ENCODE peak calls at places on chromosomes 16 and 17, in five cellular contexts. One of them, this sample, is unnamed.

GRCh38 chr17:29571883-29572681 is 3.6 kb downstream of the TP53I13 start:
- DNase-seq in endodermal cell: no peak
- DNase-seq in HAP-1: no peak
- DNase-seq in CD4-positive, alpha-beta T cell: no peak
- DNase-seq in SJCRH30: no peak
- DNase-seq in this sample: no peak

GRCh38 chr17:62870581-62870964 is 62.5 kb upstream of the MARCHF10 start:
- DNase-seq in endodermal cell: peak; percentile 65
- DNase-seq in HAP-1: no peak
- DNase-seq in CD4-positive, alpha-beta T cell: no peak
- DNase-seq in SJCRH30: no peak
- DNase-seq in this sample: no peak

GRCh38 chr16:27237229-27238015 is 31.1 kb downstream of the NSMCE1 start:
- DNase-seq in endodermal cell: no peak
- DNase-seq in HAP-1: no peak
- DNase-seq in CD4-positive, alpha-beta T cell: peak; percentile 44
- DNase-seq in SJCRH30: no peak
- DNase-seq in this sample: no peak

GRCh38 chr17:15092762-15093161 is 172.4 kb downstream of the PMP22 start:
- DNase-seq in endodermal cell: peak; percentile 13
- DNase-seq in HAP-1: no peak
- DNase-seq in CD4-positive, alpha-beta T cell: no peak
- DNase-seq in SJCRH30: no peak
- DNase-seq in this sample: peak; percentile 45

GRCh38 chr16:12678983-12679382 is 124.7 kb downstream of the CPPED1 start:
- DNase-seq in endodermal cell: no peak
- DNase-seq in HAP-1: no peak
- DNase-seq in CD4-positive, alpha-beta T cell: no peak
- DNase-seq in SJCRH30: no peak
- DNase-seq in this sample: no peak

GRCh38 chr16:57165923-57166322 is 19.9 kb downstream of the PSME3IP1 start:
- DNase-seq in endodermal cell: no peak
- DNase-seq in HAP-1: no peak
- DNase-seq in CD4-positive, alpha-beta T cell: no peak
- DNase-seq in SJCRH30: no peak
- DNase-seq in this sample: peak; percentile 13

GRCh38 chr16:89923640-89924297 is 627 bp downstream of the TUBB3 start:
- DNase-seq in endodermal cell: peak; percentile 85
- DNase-seq in HAP-1: peak; percentile 28
- DNase-seq in CD4-positive, alpha-beta T cell: no peak
- DNase-seq in SJCRH30: peak; percentile 37
- DNase-seq in this sample: no peak

GRCh38 chr16:88533945-88534641 is 36.1 kb upstream of the ZC3H18 start:
- DNase-seq in endodermal cell: peak; percentile 92
- DNase-seq in HAP-1: no peak
- DNase-seq in CD4-positive, alpha-beta T cell: peak; percentile 62
- DNase-seq in SJCRH30: peak; percentile 38
- DNase-seq in this sample: peak; percentile 55

GRCh38 chr16:66207139-66207863 is 159.2 kb upstream of the CDH5 start:
- DNase-seq in endodermal cell: peak; percentile 26
- DNase-seq in HAP-1: no peak
- DNase-seq in CD4-positive, alpha-beta T cell: no peak
- DNase-seq in SJCRH30: no peak
- DNase-seq in this sample: no peak

GRCh38 chr16:88361775-88362174 is 21.0 kb upstream of the ZNF469 start:
- DNase-seq in endodermal cell: no peak
- DNase-seq in HAP-1: no peak
- DNase-seq in CD4-positive, alpha-beta T cell: no peak
- DNase-seq in SJCRH30: no peak
- DNase-seq in this sample: no peak

GRCh38 chr17:78999947-79000395 is 9.6 kb downstream of the CANT1 start:
- DNase-seq in endodermal cell: peak; percentile 14
- DNase-seq in HAP-1: no peak
- DNase-seq in CD4-positive, alpha-beta T cell: no peak
- DNase-seq in SJCRH30: no peak
- DNase-seq in this sample: no peak

GRCh38 chr16:10356870-10357842 is 28.7 kb upstream of the ATF7IP2 start:
- DNase-seq in endodermal cell: no peak
- DNase-seq in HAP-1: no peak
- DNase-seq in CD4-positive, alpha-beta T cell: no peak
- DNase-seq in SJCRH30: no peak
- DNase-seq in this sample: no peak

GRCh38 chr16:67326472-67327309 is at the start of the genes KCTD19 and LRRC36:
- DNase-seq in endodermal cell: peak; percentile 99
- DNase-seq in HAP-1: peak; percentile 78
- DNase-seq in CD4-positive, alpha-beta T cell: no peak
- DNase-seq in SJCRH30: no peak
- DNase-seq in this sample: no peak

GRCh38 chr16:17921357-17921978 is 415.1 kb downstream of the NPIPA8 start:
- DNase-seq in endodermal cell: peak; percentile 81
- DNase-seq in HAP-1: peak; percentile 6
- DNase-seq in CD4-positive, alpha-beta T cell: peak; percentile 6
- DNase-seq in SJCRH30: peak; percentile 31
- DNase-seq in this sample: peak; percentile 21

GRCh38 chr17:38893612-38894011 is 23.8 kb downstream of the LASP1 start:
- DNase-seq in endodermal cell: no peak
- DNase-seq in HAP-1: no peak
- DNase-seq in CD4-positive, alpha-beta T cell: no peak
- DNase-seq in SJCRH30: no peak
- DNase-seq in this sample: no peak

GRCh38 chr17:37643829-37644228 is 583 bp upstream of the DDX52 start:
- DNase-seq in endodermal cell: no peak
- DNase-seq in HAP-1: no peak
- DNase-seq in CD4-positive, alpha-beta T cell: no peak
- DNase-seq in SJCRH30: no peak
- DNase-seq in this sample: peak; percentile 1

GRCh38 chr16:67598527-67598926 is 36.2 kb downstream of the CTCF start:
- DNase-seq in endodermal cell: no peak
- DNase-seq in HAP-1: no peak
- DNase-seq in CD4-positive, alpha-beta T cell: no peak
- DNase-seq in SJCRH30: no peak
- DNase-seq in this sample: no peak

GRCh38 chr16:30137897-30138296 is 14.9 kb upstream of the MAPK3 start:
- DNase-seq in endodermal cell: no peak
- DNase-seq in HAP-1: no peak
- DNase-seq in CD4-positive, alpha-beta T cell: no peak
- DNase-seq in SJCRH30: no peak
- DNase-seq in this sample: no peak

GRCh38 chr16:74501484-74502479 is 80.5 kb upstream of the CLEC18B start:
- DNase-seq in endodermal cell: no peak
- DNase-seq in HAP-1: no peak
- DNase-seq in CD4-positive, alpha-beta T cell: no peak
- DNase-seq in SJCRH30: no peak
- DNase-seq in this sample: no peak

DNA sequence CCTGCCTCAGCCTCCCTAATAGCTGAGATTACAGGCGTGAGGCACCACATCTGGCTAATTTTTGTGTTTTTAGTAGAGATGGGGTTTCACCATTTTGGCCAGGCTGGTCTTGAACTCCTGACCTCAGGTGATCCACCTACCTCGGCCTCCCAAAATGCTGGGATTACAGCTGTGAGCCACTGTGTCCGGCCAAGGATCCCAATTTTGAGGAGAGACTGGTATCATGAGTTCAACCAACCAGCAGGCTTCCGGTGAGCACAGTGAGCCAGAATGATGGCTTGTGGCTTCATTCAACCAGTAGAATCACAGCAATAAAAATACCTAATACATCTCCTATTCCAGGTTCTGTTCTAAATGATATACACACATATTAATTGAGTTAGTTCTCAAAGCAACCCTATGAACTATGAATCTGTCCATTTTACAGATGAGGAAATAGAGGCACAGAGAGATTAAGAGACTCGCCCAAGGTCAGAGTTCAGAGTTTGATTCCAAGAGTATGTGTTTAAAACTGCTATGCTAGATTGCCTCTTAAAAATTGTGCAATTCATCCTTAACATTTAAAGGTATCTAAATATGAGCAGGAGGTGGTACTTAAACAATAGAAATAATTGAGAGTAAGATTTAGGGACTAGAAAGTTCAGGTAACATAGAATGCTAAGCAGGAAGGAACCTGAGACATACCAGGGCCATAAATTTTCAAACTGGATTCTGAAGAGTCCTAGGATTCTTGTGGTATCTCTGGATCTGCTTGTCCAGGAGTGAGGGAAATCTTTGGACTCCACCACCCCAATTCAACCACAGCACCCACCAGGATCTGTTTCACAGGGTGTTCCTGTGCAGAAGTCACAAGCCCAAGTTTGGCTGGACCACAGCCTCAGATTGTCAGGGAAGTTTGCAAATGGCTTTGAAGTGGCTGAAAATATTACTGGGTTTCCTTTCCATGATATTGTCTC is 25.1 kb downstream of the CCDC42 start:
- DNase-seq in endodermal cell: no peak
- DNase-seq in HAP-1: no peak
- DNase-seq in CD4-positive, alpha-beta T cell: no peak
- DNase-seq in SJCRH30: no peak
- DNase-seq in this sample: no peak
- H3K27me3 ChIP-seq in endodermal cell: no peaks in the 10 kb centered on the region
- H3K27me3 ChIP-seq in HAP-1: no peaks in the 10 kb centered on the region
- H3K27me3 ChIP-seq in CD4-positive, alpha-beta T cell: no peaks in the 10 kb centered on the region
- H3K27me3 ChIP-seq in SJCRH30: no peaks in the 10 kb centered on the region
- H3K27me3 ChIP-seq in this sample: no peaks in the 10 kb centered on the region

GRCh38 chr17:66834426-66834918 is 445 bp upstream of the CACNG5 start:
- DNase-seq in endodermal cell: peak; percentile 31
- DNase-seq in HAP-1: no peak
- DNase-seq in CD4-positive, alpha-beta T cell: no peak
- DNase-seq in SJCRH30: no peak
- DNase-seq in this sample: no peak
- H3K27me3 ChIP-seq in endodermal cell: peaks cover 45% of the 10 kb centered on the region
- H3K27me3 ChIP-seq in HAP-1: peaks cover 15% of the 10 kb centered on the region
- H3K27me3 ChIP-seq in CD4-positive, alpha-beta T cell: peaks cover 55% of the 10 kb centered on the region
- H3K27me3 ChIP-seq in SJCRH30: no peaks in the 10 kb centered on the region
- H3K27me3 ChIP-seq in this sample: peaks cover 22% of the 10 kb centered on the region

GRCh38 chr16:19715566-19715965 is 2.5 kb downstream of the KNOP1 start:
- DNase-seq in endodermal cell: no peak
- DNase-seq in HAP-1: no peak
- DNase-seq in CD4-positive, alpha-beta T cell: no peak
- DNase-seq in SJCRH30: no peak
- DNase-seq in this sample: peak; percentile 21
- H3K27me3 ChIP-seq in endodermal cell: no peaks in the 10 kb centered on the region
- H3K27me3 ChIP-seq in HAP-1: no peaks in the 10 kb centered on the region
- H3K27me3 ChIP-seq in CD4-positive, alpha-beta T cell: no peaks in the 10 kb centered on the region
- H3K27me3 ChIP-seq in SJCRH30: no peaks in the 10 kb centered on the region
- H3K27me3 ChIP-seq in this sample: no peaks in the 10 kb centered on the region

GRCh38 chr16:1286492-1287094 is 22.8 kb upstream of the UBE2I start:
- DNase-seq in endodermal cell: no peak
- DNase-seq in HAP-1: no peak
- DNase-seq in CD4-positive, alpha-beta T cell: no peak
- DNase-seq in SJCRH30: no peak
- DNase-seq in this sample: no peak

GRCh38 chr16:1283296-1283695 is 26.1 kb upstream of the UBE2I start:
- DNase-seq in endodermal cell: no peak
- DNase-seq in HAP-1: no peak
- DNase-seq in CD4-positive, alpha-beta T cell: no peak
- DNase-seq in SJCRH30: no peak
- DNase-seq in this sample: no peak

GRCh38 chr16:1287982-1288670 is 21.3 kb upstream of the UBE2I start:
- DNase-seq in endodermal cell: no peak
- DNase-seq in HAP-1: no peak
- DNase-seq in CD4-positive, alpha-beta T cell: no peak
- DNase-seq in SJCRH30: no peak
- DNase-seq in this sample: no peak

GRCh38 chr16:1283996-1284592 is 25.3 kb upstream of the UBE2I start:
- DNase-seq in endodermal cell: no peak
- DNase-seq in HAP-1: no peak
- DNase-seq in CD4-positive, alpha-beta T cell: no peak
- DNase-seq in SJCRH30: no peak
- DNase-seq in this sample: no peak

DNA sequence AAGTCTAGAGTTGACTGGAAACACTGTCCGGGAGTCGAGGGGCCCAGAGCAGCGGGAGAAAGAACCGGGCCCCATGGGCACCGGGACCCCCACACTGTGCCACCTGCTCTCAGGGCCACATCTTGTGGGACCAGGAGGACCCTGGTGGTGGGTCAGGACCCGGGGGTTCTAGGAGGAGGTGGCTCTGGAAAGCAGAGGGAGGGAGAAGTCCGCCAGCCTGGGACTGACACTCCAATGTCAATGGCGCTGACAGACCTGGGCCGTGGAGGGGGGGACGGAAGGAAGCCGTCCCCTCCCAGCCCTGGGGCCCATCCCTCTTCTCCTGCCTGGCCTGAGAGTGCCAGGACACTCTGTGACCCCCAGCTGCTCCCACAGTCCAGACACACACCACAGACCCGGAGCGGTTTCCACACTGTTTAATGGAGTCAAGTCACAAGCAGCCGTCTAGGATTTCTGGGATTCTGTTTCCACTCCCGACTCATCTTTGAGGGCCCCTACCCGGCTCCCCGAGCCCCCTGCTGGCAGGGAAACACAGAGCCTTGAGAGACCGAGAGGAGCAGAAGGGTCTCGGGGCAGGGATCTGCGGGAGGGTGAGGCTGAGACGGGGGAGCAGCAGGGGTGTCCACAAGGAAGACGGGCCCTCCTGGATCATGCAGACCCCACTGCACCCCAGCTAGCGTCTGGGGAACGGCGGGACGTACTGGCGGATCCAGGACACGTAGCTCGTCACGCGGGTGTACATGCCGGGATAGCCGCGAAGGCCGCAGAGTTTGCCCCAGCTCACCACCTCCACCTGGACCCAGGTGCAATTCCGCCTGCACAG is 23.6 kb upstream of the UBE2I start:
- DNase-seq in endodermal cell: peak; percentile 71
- DNase-seq in HAP-1: no peak
- DNase-seq in CD4-positive, alpha-beta T cell: no peak
- DNase-seq in SJCRH30: no peak
- DNase-seq in this sample: no peak
- H3K27me3 ChIP-seq in endodermal cell: peaks cover 16% of the 10 kb centered on the region
- H3K27me3 ChIP-seq in HAP-1: peaks cover 62% of the 10 kb centered on the region
- H3K27me3 ChIP-seq in CD4-positive, alpha-beta T cell: peaks cover 34% of the 10 kb centered on the region
- H3K27me3 ChIP-seq in SJCRH30: peaks cover 73% of the 10 kb centered on the region
- H3K27me3 ChIP-seq in this sample: peaks cover 11% of the 10 kb centered on the region

DNA sequence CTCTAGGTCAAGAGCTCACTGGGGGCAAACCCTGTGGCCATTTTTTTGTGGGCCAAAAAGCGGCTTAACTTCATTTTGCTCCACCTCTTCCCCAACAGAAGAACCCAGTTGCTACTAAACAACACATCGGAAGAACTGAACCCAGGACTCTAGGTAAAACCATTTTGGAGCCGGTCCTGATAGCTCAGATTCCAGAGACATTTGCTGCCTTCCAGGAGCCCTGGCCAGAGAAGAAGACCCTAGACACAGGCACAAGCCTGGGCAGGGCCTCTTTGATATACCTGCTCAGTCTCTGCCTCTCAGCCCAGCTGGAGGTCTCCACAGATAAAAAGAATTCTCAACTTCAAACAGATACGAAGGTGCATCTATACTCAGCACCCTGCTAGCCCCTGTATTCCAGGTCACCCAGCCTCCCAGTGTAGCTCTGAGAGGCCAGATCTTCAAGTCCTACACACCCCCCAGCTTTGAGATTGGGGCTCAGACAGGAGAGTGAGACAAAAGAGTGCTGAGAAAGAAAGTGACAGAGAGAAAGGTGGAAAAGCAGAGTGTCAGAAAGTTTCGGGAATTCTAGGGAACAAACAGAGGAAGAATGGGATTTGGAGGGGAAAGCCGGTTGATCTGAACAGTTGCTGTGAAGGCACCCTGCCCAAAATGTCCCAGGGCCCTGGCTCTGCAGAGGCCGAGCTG is 6.6 kb upstream of the HOXB9 start:
- DNase-seq in endodermal cell: peak; percentile 61
- DNase-seq in HAP-1: no peak
- DNase-seq in CD4-positive, alpha-beta T cell: no peak
- DNase-seq in SJCRH30: no peak
- DNase-seq in this sample: no peak
- H3K27me3 ChIP-seq in endodermal cell: peaks cover 100% of the 10 kb centered on the region
- H3K27me3 ChIP-seq in HAP-1: peaks cover 26% of the 10 kb centered on the region
- H3K27me3 ChIP-seq in CD4-positive, alpha-beta T cell: peaks cover 98% of the 10 kb centered on the region
- H3K27me3 ChIP-seq in SJCRH30: peaks cover 19% of the 10 kb centered on the region
- H3K27me3 ChIP-seq in this sample: peaks cover 75% of the 10 kb centered on the region

GRCh38 chr17:31492206-31492605 is 100.7 kb downstream of the RAB11FIP4 start:
- DNase-seq in endodermal cell: no peak
- DNase-seq in HAP-1: no peak
- DNase-seq in CD4-positive, alpha-beta T cell: no peak
- DNase-seq in SJCRH30: no peak
- DNase-seq in this sample: no peak
- H3K27me3 ChIP-seq in endodermal cell: peaks cover 12% of the 10 kb centered on the region
- H3K27me3 ChIP-seq in HAP-1: no peaks in the 10 kb centered on the region
- H3K27me3 ChIP-seq in CD4-positive, alpha-beta T cell: no peaks in the 10 kb centered on the region
- H3K27me3 ChIP-seq in SJCRH30: no peaks in the 10 kb centered on the region
- H3K27me3 ChIP-seq in this sample: peaks cover under 1% of the 10 kb centered on the region

This sample was measured in mammary epithelial cell.